ENCODE peak calls at places on chromosomes 2 and 18, in ten cellular contexts. S is upper lobe of left lung; X is brain microvascular endothelial cell; Q is PC-3; T is nephron progenitor cell; U is CD4-positive, alpha-beta T cell; C is fibroblast of the conjunctiva; Y is cardiac fibroblast; A is MV-4-11; L is T-helper 2 cell. W is an unnamed sample.

GRCh38 chr2:100238471-100238870 is 83.8 kb downstream of the LONRF2 start:
- DNase-seq in S (peak), X (no peak), Q (no peak), T (no peak), U (no peak), C (no peak), Y (no peak), A (no peak), L (no peak), W (no peak)

GRCh38 chr18:49638891-49639557 is 77.2 kb downstream of the LIPG start:
- DNase-seq in S (no peak), X (no peak), Q (no peak), T (no peak), U (no peak), C (no peak), Y (no peak), A (no peak), L (no peak), W (no peak)

GRCh38 chr2:2294183-2294675 is 36.8 kb downstream of the MYT1L start:
- DNase-seq in S (no peak), X (no peak), Q (no peak), T (no peak), U (no peak), C (no peak), Y (no peak), A (no peak), L (no peak), W (no peak)

GRCh38 chr18:11994708-11995444 is 13.6 kb downstream of the IMPA2 start:
- DNase-seq in S (no peak), X (no peak), Q (peak), T (no peak), U (no peak), C (no peak), Y (peak), A (no peak), L (no peak), W (peak)

GRCh38 chr2:197037863-197038398 is 111.4 kb upstream of the PGAP1 start:
- DNase-seq in S (no peak), X (no peak), Q (peak), T (no peak), U (no peak), C (no peak), Y (peak), A (no peak), L (no peak), W (no peak)

GRCh38 chr18:59938686-59939085 is 38.9 kb downstream of the PMAIP1 start:
- DNase-seq in S (no peak), X (no peak), Q (no peak), T (no peak), U (no peak), C (no peak), Y (no peak), A (no peak), L (no peak), W (no peak)

GRCh38 chr2:182163878-182164277 is 178.2 kb downstream of the PPP1R1C start:
- DNase-seq in S (no peak), X (no peak), Q (no peak), T (no peak), U (no peak), C (no peak), Y (no peak), A (no peak), L (no peak), W (no peak)

GRCh38 chr2:105378276-105378840 is 20.5 kb downstream of the FHL2 start:
- DNase-seq in S (no peak), X (no peak), Q (no peak), T (no peak), U (no peak), C (no peak), Y (peak), A (no peak), L (no peak), W (no peak)

GRCh38 chr2:69645026-69645425 is 1.5 kb upstream of the AAK1 start:
- DNase-seq in S (no peak), X (no peak), Q (peak), T (no peak), U (peak), C (no peak), Y (no peak), A (no peak), L (peak), W (no peak)

GRCh38 chr2:226799211-226799975 is at the start of gene IRS1:
- DNase-seq in S (peak), X (peak), Q (peak), T (peak), U (peak), C (peak), Y (peak), A (no peak), L (peak), W (peak)

GRCh38 chr2:14781148-14781547 is 148.6 kb downstream of the LRATD1 start:
- DNase-seq in S (no peak), X (no peak), Q (peak), T (no peak), U (no peak), C (no peak), Y (no peak), A (no peak), L (no peak), W (no peak)

GRCh38 chr2:44934024-44934423 is 7.5 kb upstream of the SIX3 start:
- DNase-seq in S (no peak), X (no peak), Q (no peak), T (no peak), U (no peak), C (no peak), Y (no peak), A (no peak), L (no peak), W (no peak)

GRCh38 chr18:40437517-40437916 is 1517.5 kb upstream of the PIK3C3 start:
- DNase-seq in S (no peak), X (no peak), Q (no peak), T (no peak), U (no peak), C (no peak), Y (no peak), A (no peak), L (no peak), W (no peak)

GRCh38 chr2:169507698-169508097 is 1.8 kb upstream of the KLHL41 start:
- DNase-seq in S (no peak), X (no peak), Q (peak), T (no peak), U (no peak), C (peak), Y (peak), A (peak), L (no peak), W (peak)

GRCh38 chr18:11323359-11323819 is 174.0 kb upstream of the PIEZO2 start:
- DNase-seq in S (peak), X (peak), Q (peak), T (no peak), U (no peak), C (peak), Y (peak), A (no peak), L (no peak), W (no peak)

GRCh38 chr2:65045651-65046050 is 10.6 kb upstream of the CEP68 start:
- DNase-seq in S (no peak), X (peak), Q (no peak), T (peak), U (no peak), C (no peak), Y (peak), A (peak), L (no peak), W (no peak)

GRCh38 chr2:241894056-241894641 is 24.6 kb downstream of the RTP5 start:
- DNase-seq in S (peak), X (no peak), Q (no peak), T (no peak), U (no peak), C (no peak), Y (no peak), A (no peak), L (no peak), W (no peak)

GRCh38 chr2:126698376-126698775 is 42.4 kb downstream of the GYPC start:
- DNase-seq in S (no peak), X (no peak), Q (no peak), T (no peak), U (no peak), C (no peak), Y (no peak), A (no peak), L (no peak), W (no peak)

GRCh38 chr2:187233811-187234210 is 214.2 kb downstream of the CALCRL start:
- DNase-seq in S (no peak), X (no peak), Q (peak), T (no peak), U (no peak), C (no peak), Y (peak), A (no peak), L (no peak), W (no peak)

GRCh38 chr18:62577748-62578147 is 54.9 kb downstream of the ZCCHC2 start:
- DNase-seq in S (no peak), X (no peak), Q (no peak), T (no peak), U (no peak), C (no peak), Y (no peak), A (no peak), L (no peak), W (no peak)

W was measured in Kasumi-1.